ENCODE peak calls at places on chromosomes 1 and 21, in five cellular contexts. M is iPS-NIHi11; I is AG08395; R is effector memory CD4-positive, alpha-beta T cell; H is T1000. T is an unnamed sample.

GRCh38 chr1:54986025-54986424 is 5.6 kb downstream of the TMEM61 start:
- DNase-seq in M (no peak), I (no peak), R (no peak), H (no peak), T (no peak)

GRCh38 chr21:43598416-43599120 is 60.7 kb downstream of the HSF2BP start:
- DNase-seq in M (no peak), I (peak; percentile 18), R (no peak), H (no peak), T (no peak)

GRCh38 chr1:116986531-116987255 is 14.9 kb upstream of the CD101 start:
- DNase-seq in M (no peak), I (no peak), R (no peak), H (no peak), T (no peak)

GRCh38 chr1:64917328-64917861 is 49.0 kb downstream of the JAK1 start:
- DNase-seq in M (peak; percentile 67), I (peak; percentile 96), R (no peak), H (peak; percentile 82), T (no peak)

GRCh38 chr1:32112800-32113375 is 5.0 kb downstream of the KPNA6 start:
- DNase-seq in M (no peak), I (no peak), R (no peak), H (no peak), T (no peak)

GRCh38 chr1:232553050-232553754 is 76.7 kb downstream of the SIPA1L2 start:
- DNase-seq in M (no peak), I (no peak), R (no peak), H (no peak), T (no peak)

GRCh38 chr21:36887983-36888382 is 78.5 kb downstream of the HLCS start:
- DNase-seq in M (no peak), I (no peak), R (no peak), H (no peak), T (no peak)

GRCh38 chr1:43440358-43440757 is 13.4 kb downstream of the HYI start:
- DNase-seq in M (no peak), I (no peak), R (no peak), H (no peak), T (no peak)

GRCh38 chr21:42724226-42724920 is 71.0 kb downstream of the PDE9A start:
- DNase-seq in M (no peak), I (peak; percentile 90), R (no peak), H (peak; percentile 70), T (no peak)

GRCh38 chr21:42857216-42857615 is 22.1 kb downstream of the WDR4 start:
- DNase-seq in M (no peak), I (no peak), R (no peak), H (no peak), T (no peak)

GRCh38 chr1:215082532-215083407 is at the start of gene KCNK2:
- DNase-seq in M (peak; percentile 72), I (peak; percentile 54), R (no peak), H (no peak), T (no peak)

GRCh38 chr1:113542221-113542701 is 151.9 kb downstream of the MAGI3 start:
- DNase-seq in M (no peak), I (peak; percentile 54), R (no peak), H (no peak), T (no peak)

GRCh38 chr1:245285168-245285567 is 130.4 kb downstream of the KIF26B start:
- DNase-seq in M (peak; percentile 11), I (no peak), R (no peak), H (no peak), T (no peak)

GRCh38 chr21:27429612-27430361 is 462.9 kb upstream of the ADAMTS5 start:
- DNase-seq in M (no peak), I (peak; percentile 55), R (no peak), H (no peak), T (no peak)